ENCODE peak calls at places on chromosomes 6 and 20, in four cellular contexts. V is PC-3, E is HCT116, Z is mammary epithelial cell. C is an unnamed sample. For H3K79me2, the result is how much of the 10 kb centered on the place peaks cover.

GRCh38 chr20:63830821-63831593 is at the start of gene ZBTB46:
- DNase-seq in Z (no peak), V (peak), E (no peak), C (peak)

GRCh38 chr20:24584538-24585356 is 115.3 kb downstream of the SYNDIG1 start:
- DNase-seq in E (no peak), V (peak), Z (peak), C (peak)

GRCh38 chr6:44278774-44279697 is 8.8 kb downstream of the TMEM151B start:
- DNase-seq in E (no peak), Z (no peak), V (no peak), C (no peak)

GRCh38 chr6:69867075-69867911 is 937 bp downstream of the COL19A1 start:
- DNase-seq in Z (peak), E (no peak), V (peak), C (peak)

GRCh38 chr6:139474145-139475108 is 100.0 kb upstream of the CITED2 start:
- DNase-seq in V (no peak), E (no peak), Z (no peak), C (no peak)

GRCh38 chr6:25442898-25443297 is 163.7 kb downstream of the CARMIL1 start:
- DNase-seq in E (no peak), V (peak), Z (no peak), C (no peak)

GRCh38 chr6:62803094-62803493 is 408.2 kb upstream of the FKBP1C start:
- DNase-seq in V (no peak), Z (no peak), E (no peak), C (no peak)

GRCh38 chr20:10217517-10218410 is 866 bp upstream of the SNAP25 start:
- DNase-seq in V (no peak), Z (peak), E (no peak), C (no peak)

GRCh38 chr20:55977723-55978481 is 27.4 kb downstream of the CBLN4 start:
- DNase-seq in E (no peak), Z (no peak), V (no peak), C (no peak)

GRCh38 chr6:121382467-121383121 is 48.3 kb upstream of the TBC1D32 start:
- DNase-seq in V (peak), E (no peak), Z (no peak), C (no peak)

GRCh38 chr20:50193169-50193850 is 2.7 kb downstream of the CEBPB start:
- DNase-seq in Z (peak), E (no peak), V (peak), C (no peak)

GRCh38 chr6:15593798-15594197 is 69.0 kb downstream of the DTNBP1 start:
- DNase-seq in Z (no peak), V (no peak), E (no peak), C (no peak)

GRCh38 chr6:44650947-44651346 is 263.4 kb downstream of the CDC5L start:
- DNase-seq in Z (peak), V (peak), E (no peak), C (no peak)

DNA sequence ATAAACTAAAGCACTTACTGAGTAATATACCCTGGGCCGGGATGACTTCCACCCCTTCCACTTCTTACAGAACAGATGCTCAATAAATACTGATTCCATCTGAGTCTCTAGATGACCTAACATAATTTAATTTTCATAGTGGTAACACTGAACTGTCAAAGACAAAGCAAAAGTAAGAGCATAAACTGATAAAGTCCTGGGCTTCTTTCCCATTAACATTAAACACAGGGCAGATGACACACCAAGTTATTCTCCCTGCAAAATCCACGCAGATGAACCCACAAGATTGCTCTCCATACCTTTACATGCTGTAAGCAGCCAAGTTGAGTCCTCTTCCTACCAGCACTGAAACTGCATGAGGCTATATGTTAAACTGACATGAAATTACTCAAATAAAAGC is 27.1 kb downstream of the AGPAT4 start:
- DNase-seq in V (no peak), Z (no peak), E (no peak), C (no peak)
- H3K79me2 ChIP-seq in V (under half), Z (under half), E (under half), C (under half)

GRCh38 chr20:58405504-58406291 is 16.7 kb downstream of the VAPB start:
- DNase-seq in E (no peak), V (no peak), Z (no peak), C (no peak)

GRCh38 chr20:58407966-58408557 is 19.0 kb downstream of the VAPB start:
- DNase-seq in V (no peak), E (no peak), Z (no peak), C (peak)

GRCh38 chr20:58408603-58409246 is 19.7 kb downstream of the VAPB start:
- DNase-seq in V (peak), Z (no peak), E (no peak), C (peak)

GRCh38 chr20:58407201-58407873 is 18.3 kb downstream of the VAPB start:
- DNase-seq in Z (peak), E (no peak), V (peak), C (no peak)

GRCh38 chr20:58406422-58407001 is 17.5 kb downstream of the VAPB start:
- DNase-seq in V (peak), E (no peak), Z (no peak), C (no peak)
- H3K79me2 ChIP-seq in V (half or more), E (half or more), Z (half or more), C (half or more)

DNA sequence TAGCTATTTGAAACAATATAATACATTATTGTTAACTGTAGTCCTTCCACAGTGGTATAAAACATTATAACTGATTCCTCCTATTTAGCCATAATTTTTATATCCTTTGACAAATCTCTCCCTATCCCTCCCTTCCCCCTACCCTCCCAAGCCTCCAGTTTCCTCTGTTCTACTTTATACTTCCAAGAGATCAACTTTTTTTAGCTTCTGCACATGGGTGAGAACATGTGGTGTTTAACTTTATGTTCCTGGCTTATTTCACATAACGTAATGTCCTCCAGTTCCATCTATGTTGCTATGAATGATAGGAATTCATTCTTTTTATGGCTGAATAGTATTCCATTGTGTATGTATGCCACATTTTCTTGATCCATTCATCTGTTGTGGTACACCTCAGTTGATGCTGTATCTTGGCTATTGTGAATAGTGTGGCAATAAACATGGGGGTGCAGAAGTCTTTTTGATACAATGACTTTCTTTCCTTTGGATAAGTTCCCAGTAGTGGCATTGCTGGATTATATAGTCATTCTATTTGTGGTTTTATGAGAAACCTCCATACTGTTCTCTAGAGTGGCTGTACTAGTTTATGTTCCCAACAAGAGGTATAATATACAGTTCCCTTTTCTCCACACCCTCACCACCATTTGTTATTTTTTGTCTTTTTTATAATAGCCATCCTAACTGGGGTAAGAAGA is 205.0 kb downstream of the KCNQ5 start:
- DNase-seq in E (no peak), V (peak), Z (peak), C (no peak)
- H3K79me2 ChIP-seq in E (under half), V (under half), Z (under half), C (under half)

GRCh38 chr6:163520956-163521355 is 106.4 kb downstream of the QKI start:
- DNase-seq in V (no peak), Z (no peak), E (no peak), C (no peak)
- H3K79me2 ChIP-seq in V (half or more), Z (half or more), E (under half), C (under half)

DNA sequence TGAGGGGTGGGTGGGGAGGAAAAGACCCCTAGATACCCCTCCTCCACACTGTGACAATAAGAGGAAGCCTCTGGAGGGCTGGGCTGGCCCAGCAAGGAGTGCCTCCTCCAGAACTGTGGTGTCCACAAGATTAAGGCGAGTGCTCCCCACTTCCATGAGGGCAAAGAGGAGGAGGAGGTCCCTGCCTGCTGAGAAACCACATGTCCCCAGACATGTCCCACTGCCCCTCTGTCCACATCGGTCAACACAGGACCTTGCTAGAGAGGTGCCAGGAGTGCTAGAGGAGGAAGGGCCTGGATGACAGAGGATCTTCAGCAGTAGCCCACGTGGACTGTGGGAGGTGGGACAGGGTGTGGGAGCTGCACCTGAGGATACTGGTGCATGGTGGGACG is 3.1 kb downstream of the RAET1G start:
- DNase-seq in V (no peak), Z (no peak), E (no peak), C (no peak)
- H3K79me2 ChIP-seq in V (under half), Z (under half), E (under half), C (under half)

GRCh38 chr20:37888641-37889040 is 14.3 kb upstream of the VSTM2L start:
- DNase-seq in E (no peak), V (no peak), Z (no peak), C (no peak)

GRCh38 chr20:37890643-37891042 is 12.3 kb upstream of the VSTM2L start:
- DNase-seq in V (no peak), E (no peak), Z (no peak), C (no peak)

GRCh38 chr20:37892001-37892400 is 10.9 kb upstream of the VSTM2L start:
- DNase-seq in V (no peak), Z (no peak), E (no peak), C (no peak)

GRCh38 chr20:37886851-37887297 is 16.1 kb upstream of the VSTM2L start:
- DNase-seq in Z (no peak), E (no peak), V (no peak), C (no peak)

GRCh38 chr20:37890108-37890507 is 12.8 kb upstream of the VSTM2L start:
- DNase-seq in V (no peak), Z (no peak), E (no peak), C (no peak)
- H3K79me2 ChIP-seq in V (under half), Z (under half), E (under half), C (under half)

GRCh38 chr6:169723200-169723909 is 945 bp downstream of the PHF10 start:
- DNase-seq in E (no peak), Z (peak), V (peak), C (peak)
- H3K79me2 ChIP-seq in E (half or more), Z (under half), V (under half), C (under half)

DNA sequence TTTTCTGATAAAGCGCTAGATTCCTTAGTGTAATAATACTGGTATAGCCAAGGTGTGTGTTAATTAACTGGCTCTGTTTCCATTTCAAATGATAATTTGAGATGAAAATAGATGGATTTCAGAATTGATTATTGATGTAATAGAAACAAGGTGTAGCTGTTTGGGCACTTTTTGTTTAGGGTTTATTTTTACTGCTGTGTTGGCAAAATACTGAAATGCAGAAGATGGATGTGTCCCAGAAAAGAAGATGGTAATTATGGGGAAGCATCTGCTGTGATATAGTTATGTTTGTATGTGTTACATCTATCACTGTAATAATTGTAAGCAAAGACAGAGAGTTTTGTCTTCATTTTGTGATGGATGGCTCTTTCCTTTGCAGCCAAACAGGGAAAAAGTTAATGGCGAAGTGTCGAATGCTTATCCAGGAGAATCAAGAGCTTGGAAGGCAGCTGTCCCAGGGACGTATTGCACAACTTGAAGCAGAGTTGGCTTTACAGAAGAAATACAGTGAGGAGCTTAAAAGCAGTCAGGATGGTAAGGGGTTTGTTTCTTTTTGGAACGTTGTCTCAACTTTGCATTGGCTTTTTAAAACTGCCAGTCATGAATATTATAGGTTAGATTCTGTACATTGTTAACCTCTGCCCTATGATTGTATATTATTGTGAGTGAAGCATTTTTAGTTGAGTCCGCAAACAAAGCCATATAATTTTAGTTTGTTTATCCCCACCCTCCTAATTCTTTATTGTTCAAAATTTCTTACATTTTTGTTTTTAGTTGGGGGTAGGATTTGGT is 8.6 kb upstream of the ACAT2 start:
- DNase-seq in Z (no peak), V (no peak), E (no peak), C (no peak)
- H3K79me2 ChIP-seq in Z (under half), V (under half), E (half or more), C (under half)